ENCODE peak calls at places on chromosomes 6 and 20, in eight cellular contexts. W, D, I, A, G, X, U and Q are unnamed samples.
A peak's percentile ranks its signal among the peaks of the same experiment; 100 is the strongest.

GRCh38 chr6:93120154-93120742 is 299.1 kb downstream of the EPHA7 start:
- DNase-seq in W (no peak), D (no peak), I (no peak), A (no peak), G (no peak), X (no peak), U (no peak), Q (no peak)

GRCh38 chr6:79868098-79868722 is 79.1 kb downstream of the ELOVL4 start:
- DNase-seq in W (no peak), D (peak; percentile 76), I (peak; percentile 41), A (peak; percentile 62), G (peak; percentile 63), X (no peak), U (no peak), Q (no peak)

GRCh38 chr20:62822788-62823651 is 6.2 kb downstream of the COL9A3 start:
- DNase-seq in W (peak; percentile 85), D (peak; percentile 85), I (no peak), A (peak; percentile 11), G (peak; percentile 88), X (no peak), U (no peak), Q (no peak)

GRCh38 chr6:133637436-133637835 is 251.5 kb upstream of the TCF21 start:
- DNase-seq in W (no peak), D (no peak), I (no peak), A (peak; percentile 32), G (no peak), X (no peak), U (no peak), Q (no peak)

GRCh38 chr6:21111399-21111725 is 482.2 kb upstream of the SOX4 start:
- DNase-seq in W (no peak), D (peak; percentile 21), I (no peak), A (peak; percentile 1), G (peak; percentile 22), X (no peak), U (no peak), Q (no peak)

GRCh38 chr6:7140631-7141366 is 33.0 kb downstream of the RREB1 start:
- DNase-seq in W (peak; percentile 91), D (peak; percentile 36), I (peak; percentile 90), A (peak; percentile 66), G (peak; percentile 60), X (peak; percentile 92), U (peak; percentile 83), Q (peak; percentile 92)

GRCh38 chr20:9912858-9913434 is 74.1 kb upstream of the PAK5 start:
- DNase-seq in W (peak; percentile 21), D (peak; percentile 40), I (peak; percentile 28), A (peak; percentile 42), G (peak; percentile 57), X (no peak), U (peak; percentile 25), Q (peak; percentile 19)

GRCh38 chr6:80468398-80468797 is 361.9 kb downstream of the BCKDHB start:
- DNase-seq in W (no peak), D (no peak), I (no peak), A (no peak), G (no peak), X (no peak), U (no peak), Q (no peak)

GRCh38 chr20:24770628-24771556 is 178.2 kb upstream of the CST7 start:
- DNase-seq in W (peak; percentile 5), D (no peak), I (no peak), A (no peak), G (no peak), X (no peak), U (no peak), Q (no peak)

GRCh38 chr20:42005211-42005610 is 387.0 kb upstream of the CHD6 start:
- DNase-seq in W (no peak), D (no peak), I (no peak), A (no peak), G (no peak), X (no peak), U (no peak), Q (no peak)

GRCh38 chr6:95576218-95576617 is 1.1 kb upstream of the MANEA start:
- DNase-seq in W (no peak), D (no peak), I (no peak), A (no peak), G (no peak), X (no peak), U (no peak), Q (no peak)

GRCh38 chr20:32114305-32114960 is 4.9 kb downstream of the TM9SF4 start:
- DNase-seq in W (no peak), D (no peak), I (no peak), A (no peak), G (no peak), X (no peak), U (peak; percentile 24), Q (no peak)

GRCh38 chr6:107185570-107185969 is 70.3 kb upstream of the BEND3 start:
- DNase-seq in W (no peak), D (no peak), I (peak; percentile 42), A (peak; percentile 11), G (peak; percentile 21), X (no peak), U (no peak), Q (no peak)

GRCh38 chr20:51470521-51470875 is 72.0 kb downstream of the NFATC2 start:
- DNase-seq in W (no peak), D (no peak), I (no peak), A (no peak), G (no peak), X (no peak), U (no peak), Q (no peak)

GRCh38 chr6:90350689-90351554 is 54.3 kb upstream of the BACH2 start:
- DNase-seq in W (no peak), D (no peak), I (no peak), A (peak; percentile 17), G (no peak), X (no peak), U (no peak), Q (no peak)

GRCh38 chr6:30891816-30892553 is 7.7 kb downstream of the DDR1 start:
- DNase-seq in W (no peak), D (no peak), I (no peak), A (no peak), G (no peak), X (no peak), U (no peak), Q (no peak)

DNA sequence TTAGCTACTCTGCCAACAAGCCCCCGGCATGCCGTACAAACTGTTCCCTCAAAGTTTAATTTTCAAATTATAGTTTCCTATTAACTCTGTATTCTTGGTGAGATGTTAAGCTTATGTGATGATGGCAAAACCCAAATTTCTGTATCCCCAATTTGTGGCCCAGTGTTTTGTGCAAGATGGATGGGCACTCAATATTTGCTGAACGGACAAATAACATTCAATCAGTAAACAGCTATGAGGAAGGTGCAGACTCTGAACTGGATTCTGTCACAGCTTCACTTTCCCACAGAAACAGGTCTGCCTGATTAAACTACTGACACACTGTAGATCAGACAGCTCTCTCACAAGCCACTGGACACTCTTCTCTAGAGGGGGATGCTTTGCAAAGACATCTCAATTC is 54.1 kb downstream of the NUDT3 start:
- DNase-seq in W (no peak), D (no peak), I (no peak), A (no peak), G (no peak), X (no peak), U (no peak), Q (no peak)
- H3K4me1 ChIP-seq in W (peaks cover 32% of the 10 kb centered on the region), D (peaks cover 7% of the 10 kb centered on the region), I (peaks cover 62% of the 10 kb centered on the region), A (peaks cover 11% of the 10 kb centered on the region), G (peaks cover 2% of the 10 kb centered on the region), X (peaks cover 77% of the 10 kb centered on the region), U (peaks cover 24% of the 10 kb centered on the region), Q (peaks cover 3% of the 10 kb centered on the region)

DNA sequence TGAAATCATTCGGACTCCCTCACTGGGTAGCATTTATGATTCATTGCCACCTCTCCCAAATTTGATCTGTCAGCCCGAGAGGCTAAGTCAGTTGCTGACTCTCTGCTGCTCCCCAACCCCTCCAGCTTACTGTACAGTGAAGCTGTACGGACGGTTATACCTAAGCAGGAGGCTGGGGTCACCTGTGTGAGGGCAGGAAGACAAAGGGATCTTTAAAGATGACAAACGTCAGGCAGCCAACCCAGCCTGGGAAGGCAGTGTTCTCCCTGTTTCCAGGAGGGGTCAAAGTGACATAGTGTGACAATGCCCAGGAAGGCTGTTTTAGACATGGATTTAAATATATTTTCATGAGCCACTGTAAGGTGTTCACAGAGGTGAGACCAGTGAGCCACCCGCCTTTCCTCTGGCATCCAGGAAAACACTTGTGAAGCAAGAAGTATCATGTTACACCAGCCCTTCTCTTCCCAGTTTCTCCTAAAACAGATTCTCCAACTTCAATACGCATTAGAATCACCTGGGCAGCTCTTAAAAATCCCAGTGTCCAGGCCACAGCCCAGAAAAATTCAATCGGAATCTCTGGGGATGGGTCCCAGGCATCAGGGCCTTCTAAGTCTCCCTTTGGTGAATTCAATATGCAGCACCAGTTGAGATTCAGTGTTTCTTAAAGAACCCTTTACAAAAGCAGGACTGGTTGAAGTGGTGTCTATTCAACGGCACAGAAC is 6.8 kb upstream of the PAX1 start:
- DNase-seq in W (no peak), D (no peak), I (no peak), A (no peak), G (no peak), X (no peak), U (no peak), Q (no peak)
- H3K4me3 ChIP-seq in W (no peak overlapping the region), D (no peak overlapping the region), I (no peak overlapping the region), A (no peak overlapping the region), G (no peak overlapping the region), X (no peak overlapping the region), U (no peak overlapping the region), Q (no peak overlapping the region)

DNA sequence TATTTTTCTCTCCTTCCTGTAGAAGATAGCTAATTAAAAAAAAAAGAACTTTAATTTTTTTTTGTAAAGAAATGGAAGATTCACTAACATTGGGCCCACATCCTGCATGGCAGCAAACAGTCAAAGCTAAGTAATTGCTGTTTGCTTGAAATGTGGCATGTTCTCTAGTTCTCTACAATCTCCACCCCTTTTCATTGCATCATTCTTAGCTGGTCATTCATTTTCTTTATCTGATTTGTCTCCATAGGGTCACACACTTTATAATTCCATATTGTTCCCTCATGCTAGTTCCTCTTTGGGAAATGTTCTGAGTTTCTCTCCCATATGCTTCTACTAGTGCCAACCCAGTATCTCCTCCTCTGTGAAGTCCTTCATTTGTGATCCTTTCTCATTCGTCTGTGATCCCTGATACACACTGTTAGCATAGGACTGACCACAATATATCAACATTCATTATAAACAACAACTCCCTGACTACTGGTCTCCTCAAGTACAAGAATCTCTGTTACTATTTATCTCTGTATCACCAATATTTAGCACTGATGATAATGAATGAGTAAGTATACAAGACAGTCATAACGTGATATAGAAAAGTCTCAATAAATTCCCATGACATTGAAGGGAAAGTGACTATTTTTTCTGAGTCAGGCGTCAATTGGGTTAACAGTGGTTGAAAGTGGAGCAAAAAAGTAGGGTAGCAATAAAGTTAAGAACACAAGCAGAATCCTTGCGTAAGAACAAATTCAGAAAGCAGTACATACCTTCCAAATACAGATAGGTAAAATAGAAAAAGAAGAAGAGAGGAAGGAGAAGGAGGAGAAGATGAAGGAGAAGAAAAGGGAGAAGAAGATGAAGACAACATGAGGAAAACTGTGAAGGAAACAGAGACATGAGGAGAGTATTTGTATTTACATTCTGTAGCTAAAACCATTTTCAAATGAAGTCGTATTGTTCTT is 33.2 kb upstream of the MYB start:
- DNase-seq in W (no peak), D (no peak), I (no peak), A (peak; percentile 6), G (no peak), X (no peak), U (no peak), Q (no peak)
- TF ChIP-seq POLR2A in W (no peak), D (no peak), I (no peak), A (no peak), G (no peak), X (no peak), U (no peak), Q (no peak)

DNA sequence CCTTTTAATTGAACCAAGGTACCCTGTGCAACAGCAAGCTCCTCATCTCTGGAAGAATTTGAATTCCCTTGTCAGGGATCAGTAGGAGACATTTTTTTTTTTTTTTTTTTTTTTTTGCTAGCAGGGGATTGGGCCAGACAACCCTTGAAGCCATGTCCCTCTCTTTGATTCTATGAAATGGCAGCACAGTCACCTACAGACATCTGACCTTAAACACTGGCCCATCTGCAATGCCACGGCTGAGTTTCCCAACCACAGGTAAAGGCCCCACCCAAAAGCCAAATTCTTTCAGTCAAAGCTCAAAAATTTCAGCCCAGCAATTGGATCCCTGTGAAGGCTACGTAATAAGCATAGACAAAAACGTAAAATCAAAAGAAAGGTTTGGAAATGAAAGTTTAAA is 94.2 kb downstream of the FYN start:
- DNase-seq in W (no peak), D (no peak), I (no peak), A (no peak), G (no peak), X (no peak), U (no peak), Q (no peak)
- H3K4me1 ChIP-seq in W (no peaks in the 10 kb centered on the region), D (no peaks in the 10 kb centered on the region), I (peaks cover 14% of the 10 kb centered on the region), A (peaks cover 4% of the 10 kb centered on the region), G (no peaks in the 10 kb centered on the region), X (peaks cover 10% of the 10 kb centered on the region), U (no peaks in the 10 kb centered on the region), Q (peaks cover 38% of the 10 kb centered on the region)